ENCODE peak calls at places on chromosomes 16 and 17, in eight cellular contexts. K, C, T, F, O, N, A and U are unnamed samples.

GRCh38 chr17:8785547-8786412 is 13.4 kb downstream of the MFSD6L start:
- DNase-seq in A (peak), F (peak), N (peak), O (peak), C (peak), K (peak), T (peak), U (peak)

GRCh38 chr16:14307623-14308356 is 236.7 kb downstream of the MRTFB start:
- DNase-seq in O (no peak), N (no peak), K (peak), F (no peak), C (no peak), T (no peak), A (no peak), U (no peak)

GRCh38 chr17:14289162-14289561 is 11.7 kb upstream of the HS3ST3B1 start:
- DNase-seq in C (no peak), A (no peak), O (no peak), F (no peak), N (no peak), K (no peak), T (no peak), U (no peak)

GRCh38 chr16:11530171-11530940 is 56.4 kb downstream of the LITAF start:
- DNase-seq in A (no peak), K (no peak), O (no peak), N (no peak), C (no peak), T (no peak), F (no peak), U (no peak)

GRCh38 chr17:70050931-70051330 is 24.1 kb upstream of the KCNJ16 start:
- DNase-seq in K (no peak), A (no peak), T (no peak), N (no peak), C (no peak), O (no peak), F (no peak), U (no peak)

GRCh38 chr17:78645421-78646295 is 68.5 kb upstream of the DNAH17 start:
- DNase-seq in F (no peak), O (peak), C (peak), T (peak), A (no peak), K (peak), N (no peak), U (no peak)

GRCh38 chr17:50459756-50460155 is 8.9 kb downstream of the CHAD start:
- DNase-seq in C (no peak), K (no peak), N (no peak), T (no peak), O (no peak), A (no peak), F (no peak), U (no peak)

GRCh38 chr16:15572329-15573001 is 70.5 kb downstream of the MARF1 start:
- DNase-seq in C (peak), A (no peak), O (no peak), F (peak), K (no peak), T (no peak), N (no peak), U (no peak)

GRCh38 chr17:37713028-37713431 is 31.8 kb downstream of the HNF1B start:
- DNase-seq in C (no peak), K (no peak), O (no peak), A (no peak), T (no peak), N (no peak), F (no peak), U (no peak)

GRCh38 chr16:81779540-81780320 is 639 bp downstream of the PLCG2 start:
- DNase-seq in F (no peak), K (no peak), O (peak), T (peak), C (peak), N (no peak), A (no peak), U (no peak)

GRCh38 chr16:89187337-89188063 is 12.8 kb downstream of the SLC22A31 start:
- DNase-seq in F (no peak), O (peak), N (peak), T (peak), C (peak), A (no peak), K (no peak), U (no peak)

GRCh38 chr17:4332296-4332970 is 34.0 kb downstream of the UBE2G1 start:
- DNase-seq in K (peak), A (no peak), C (no peak), F (no peak), N (no peak), O (no peak), T (no peak), U (no peak)

GRCh38 chr16:64864232-64864803 is 257.5 kb downstream of the CDH11 start:
- DNase-seq in F (peak), C (no peak), A (no peak), K (peak), N (peak), O (no peak), T (no peak), U (no peak)

GRCh38 chr17:16428098-16428882 is 12.9 kb downstream of the TRPV2 start:
- DNase-seq in T (no peak), N (peak), A (no peak), C (peak), O (no peak), F (no peak), K (peak), U (no peak)

GRCh38 chr16:74747716-74748041 is 26.9 kb downstream of the FA2H start:
- DNase-seq in F (no peak), C (no peak), A (no peak), T (no peak), O (no peak), K (no peak), N (no peak), U (no peak)

GRCh38 chr17:42548070-42548837 is 4.5 kb upstream of the HSD17B1 start:
- DNase-seq in F (no peak), A (peak), C (peak), O (peak), K (peak), T (peak), N (peak), U (peak)

GRCh38 chr17:10058924-10059683 is 139.3 kb downstream of the GAS7 start:
- DNase-seq in T (no peak), K (no peak), A (no peak), O (no peak), N (no peak), C (no peak), F (no peak), U (no peak)

GRCh38 chr17:64081802-64082799 is 47.8 kb downstream of the ERN1 start:
- DNase-seq in O (peak), T (no peak), K (peak), C (peak), A (peak), F (peak), N (no peak), U (peak)

GRCh38 chr16:25093208-25094061 is 18.1 kb upstream of the LCMT1 start:
- DNase-seq in K (no peak), T (no peak), A (no peak), N (no peak), C (peak), F (no peak), O (peak), U (no peak)

GRCh38 chr17:56319531-56319930 is 166.3 kb downstream of the ANKFN1 start:
- DNase-seq in F (peak), K (no peak), N (peak), T (no peak), C (no peak), O (no peak), A (peak), U (no peak)

GRCh38 chr16:70713781-70714180 is 27.9 kb upstream of the MTSS2 start:
- DNase-seq in O (no peak), F (no peak), C (no peak), K (peak), T (no peak), A (peak), N (no peak), U (no peak)

GRCh38 chr17:16872836-16873653 is 98.9 kb downstream of the TNFRSF13B start:
- DNase-seq in K (peak), A (no peak), T (no peak), F (no peak), O (peak), N (peak), C (peak), U (no peak)

GRCh38 chr17:68428498-68429172 is 28.7 kb downstream of the WIPI1 start:
- DNase-seq in O (no peak), T (no peak), K (no peak), C (no peak), N (no peak), F (no peak), A (peak), U (no peak)

GRCh38 chr16:76518791-76519190 is 241.6 kb downstream of the CNTNAP4 start:
- DNase-seq in K (no peak), T (no peak), O (no peak), F (no peak), C (no peak), A (no peak), N (peak), U (no peak)

GRCh38 chr16:57801098-57801855 is 1.0 kb downstream of the KIFC3 start:
- DNase-seq in T (no peak), C (no peak), O (no peak), N (no peak), A (no peak), F (no peak), K (peak), U (no peak)

GRCh38 chr16:11682655-11683096 is 14.4 kb downstream of the SNN start:
- DNase-seq in T (no peak), K (no peak), C (no peak), N (no peak), A (no peak), O (no peak), F (peak), U (no peak)

GRCh38 chr17:12599185-12599920 is 66.3 kb upstream of the MYOCD start:
- DNase-seq in O (no peak), K (no peak), T (no peak), F (no peak), N (no peak), A (no peak), C (no peak), U (no peak)

GRCh38 chr16:10314811-10315210 is 71.0 kb upstream of the ATF7IP2 start:
- DNase-seq in C (no peak), N (no peak), A (no peak), O (peak), K (no peak), T (no peak), F (no peak), U (no peak)

GRCh38 chr16:17261197-17261858 is 209.4 kb downstream of the XYLT1 start:
- DNase-seq in K (no peak), O (no peak), T (no peak), F (no peak), C (peak), A (no peak), N (no peak), U (no peak)

GRCh38 chr16:82730901-82731300 is 104.1 kb downstream of the CDH13 start:
- DNase-seq in K (no peak), O (no peak), N (no peak), T (no peak), C (no peak), F (no peak), A (no peak), U (no peak)

GRCh38 chr16:56742030-56742984 is 12.4 kb downstream of the NUP93 start:
- DNase-seq in C (no peak), N (no peak), T (no peak), F (peak), A (no peak), K (no peak), O (no peak), U (no peak)